ENCODE peak calls at places on chromosomes 12 and 14, in six cellular contexts. X is M059J, P is K562, J is H4, Q is Calu3, S is thoracic aorta. I is an unnamed sample.

GRCh38 chr14:73461478-73462077 is 3.2 kb upstream of the NUMB start:
- DNase-seq in X (no peak), P (no peak), J (no peak), Q (no peak), S (no peak), I (no peak)

GRCh38 chr12:8697120-8697475 is 693 bp upstream of the RIMKLB start:
- DNase-seq in X (peak; percentile 58), P (no peak), J (no peak), Q (no peak), S (no peak), I (peak; percentile 47)

GRCh38 chr12:51222461-51222860 is 4.6 kb upstream of the POU6F1 start:
- DNase-seq in X (no peak), P (no peak), J (no peak), Q (peak; percentile 20), S (no peak), I (no peak)

GRCh38 chr14:102055181-102055901 is 31.5 kb downstream of the HSP90AA1 start:
- DNase-seq in X (peak; percentile 68), P (no peak), J (no peak), Q (no peak), S (no peak), I (peak; percentile 67)

GRCh38 chr12:48002773-48003218 is 1.5 kb downstream of the COL2A1 start:
- DNase-seq in X (peak; percentile 30), P (no peak), J (no peak), Q (no peak), S (no peak), I (peak; percentile 6)

GRCh38 chr12:103547929-103548328 is 39.1 kb upstream of the STAB2 start:
- DNase-seq in X (no peak), P (no peak), J (no peak), Q (no peak), S (no peak), I (no peak)

GRCh38 chr12:116571089-116571488 is 11.9 kb downstream of the MAP1LC3B2 start:
- DNase-seq in X (no peak), P (no peak), J (no peak), Q (no peak), S (no peak), I (no peak)

GRCh38 chr12:3137814-3138445 is 60.8 kb downstream of the TSPAN9 start:
- DNase-seq in X (no peak), P (no peak), J (no peak), Q (no peak), S (no peak), I (no peak)

GRCh38 chr12:109166371-109166770 is 50.0 kb downstream of the ACACB start:
- DNase-seq in X (no peak), P (no peak), J (no peak), Q (no peak), S (no peak), I (no peak)

GRCh38 chr14:63435838-63436237 is 107.3 kb downstream of the PPP2R5E start:
- DNase-seq in X (peak; percentile 52), P (no peak), J (peak; percentile 65), Q (no peak), S (peak; percentile 66), I (no peak)

GRCh38 chr12:69106482-69107118 is 132.8 kb upstream of the CPSF6 start:
- DNase-seq in X (no peak), P (no peak), J (no peak), Q (no peak), S (no peak), I (no peak)

GRCh38 chr12:125004621-125005020 is 11.2 kb downstream of the BRI3BP start:
- DNase-seq in X (no peak), P (no peak), J (no peak), Q (no peak), S (no peak), I (no peak)

GRCh38 chr12:103333676-103334075 is 162.1 kb downstream of the C12orf42 start:
- DNase-seq in X (no peak), P (no peak), J (no peak), Q (no peak), S (no peak), I (no peak)

GRCh38 chr12:2311001-2311778 is 258.4 kb downstream of the CACNA1C start:
- DNase-seq in X (peak; percentile 62), P (no peak), J (peak; percentile 90), Q (no peak), S (no peak), I (no peak)

GRCh38 chr12:89779090-89779489 is 70.5 kb upstream of the ATP2B1 start:
- DNase-seq in X (no peak), P (no peak), J (no peak), Q (no peak), S (no peak), I (peak; percentile 62)

GRCh38 chr12:67449591-67450052 is 180.5 kb downstream of the CAND1 start:
- DNase-seq in X (no peak), P (no peak), J (no peak), Q (no peak), S (no peak), I (no peak)

GRCh38 chr14:104873380-104874055 is 8.4 kb downstream of the CEP170B start:
- DNase-seq in X (no peak), P (no peak), J (no peak), Q (no peak), S (no peak), I (no peak)

GRCh38 chr12:42213023-42213422 is 25.0 kb downstream of the YAF2 start:
- DNase-seq in X (peak; percentile 58), P (no peak), J (no peak), Q (no peak), S (no peak), I (peak; percentile 72)

GRCh38 chr12:66409195-66409871 is 107.0 kb downstream of the HELB start:
- DNase-seq in X (peak; percentile 38), P (no peak), J (peak; percentile 36), Q (peak; percentile 53), S (no peak), I (peak; percentile 41)